ENCODE peak calls at places on chromosomes 7 and 10, in nine cellular contexts. N is transverse colon, Z is suprapubic skin, K is vagina, E is GM23338, G is endothelial cell of umbilical vein, W is esophagus muscularis mucosa, P is HCT116, O is stomach. C is an unnamed sample.

GRCh38 chr7:158680754-158681153 is 23.9 kb downstream of the NCAPG2 start:
- DNase-seq in W (no peak), Z (no peak), N (no peak), P (no peak), E (no peak), G (no peak), O (no peak), K (no peak), C (no peak)

GRCh38 chr7:151633516-151633812 is 113.8 kb upstream of the RHEB start:
- DNase-seq in W (no peak), Z (no peak), K (no peak), E (no peak), G (no peak), P (no peak), O (no peak), N (no peak), C (no peak)

GRCh38 chr7:8155836-8156235 is 106.1 kb downstream of the ICA1 start:
- DNase-seq in O (no peak), G (no peak), Z (no peak), K (no peak), E (no peak), W (no peak), N (no peak), P (no peak), C (no peak)

GRCh38 chr10:50506861-50507573 is 116.7 kb downstream of the SGMS1 start:
- DNase-seq in Z (no peak), E (no peak), N (no peak), W (no peak), K (no peak), G (no peak), O (no peak), P (no peak), C (no peak)

GRCh38 chr10:37754538-37755323 is 102.7 kb downstream of the ZNF248 start:
- DNase-seq in P (peak; percentile 7), O (peak; percentile 36), Z (no peak), W (peak; percentile 68), E (no peak), N (peak; percentile 24), K (no peak), G (no peak), C (no peak)

GRCh38 chr10:14009315-14010082 is 321.2 kb downstream of the FRMD4A start:
- DNase-seq in W (no peak), G (peak; percentile 47), Z (no peak), O (no peak), N (no peak), P (no peak), K (no peak), E (no peak), C (no peak)

GRCh38 chr7:112160130-112160770 is 45.9 kb downstream of the DOCK4 start:
- DNase-seq in G (peak; percentile 94), N (no peak), W (no peak), K (no peak), O (no peak), P (no peak), E (no peak), Z (no peak), C (no peak)

GRCh38 chr7:3437467-3437866 is 136.4 kb downstream of the SDK1 start:
- DNase-seq in P (no peak), W (no peak), O (no peak), Z (no peak), G (no peak), N (no peak), K (no peak), E (no peak), C (no peak)

GRCh38 chr10:130459851-130460490 is 323.8 kb downstream of the GLRX3 start:
- DNase-seq in G (no peak), N (no peak), E (no peak), W (peak; percentile 87), P (no peak), Z (no peak), K (peak; percentile 65), O (no peak), C (no peak)

GRCh38 chr10:97538401-97538800 is 34.2 kb upstream of the ANKRD2 start:
- DNase-seq in Z (no peak), E (no peak), G (no peak), K (no peak), N (no peak), O (no peak), W (no peak), P (no peak), C (no peak)

GRCh38 chr7:141312395-141312794 is 238.5 kb downstream of the TMEM178B start:
- DNase-seq in O (no peak), G (no peak), K (no peak), N (no peak), E (no peak), W (no peak), P (no peak), Z (no peak), C (no peak)

GRCh38 chr10:88735661-88736060 is 24.2 kb upstream of the LIPN start:
- DNase-seq in O (no peak), G (no peak), P (no peak), Z (no peak), N (no peak), K (no peak), E (no peak), W (no peak), C (no peak)

GRCh38 chr7:104174798-104175197 is 33.0 kb downstream of the ORC5 start:
- DNase-seq in E (no peak), W (no peak), P (no peak), N (peak; percentile 70), K (no peak), G (peak; percentile 84), Z (no peak), O (no peak), C (no peak)

GRCh38 chr7:85464042-85464651 is 277.3 kb upstream of the SEMA3D start:
- DNase-seq in Z (no peak), O (no peak), K (no peak), W (no peak), N (no peak), G (peak; percentile 13), E (peak; percentile 26), P (no peak), C (no peak)

GRCh38 chr7:74371381-74372059 is 82.2 kb upstream of the GTF2IRD1 start:
- DNase-seq in W (no peak), N (peak; percentile 66), Z (no peak), P (peak; percentile 7), O (peak; percentile 66), E (peak; percentile 91), K (no peak), G (no peak), C (no peak)

GRCh38 chr10:123136806-123137642 is 1.3 kb downstream of the HMX3 start:
- DNase-seq in E (peak; percentile 69), G (peak; percentile 27), K (no peak), N (no peak), Z (no peak), W (no peak), O (no peak), P (no peak), C (no peak)

GRCh38 chr10:89312973-89313372 is 11.1 kb downstream of the IFIT2 start:
- DNase-seq in N (no peak), P (no peak), Z (no peak), W (no peak), E (no peak), K (no peak), O (no peak), G (no peak), C (no peak)

GRCh38 chr10:132647424-132647823 is 109.8 kb downstream of the INPP5A start:
- DNase-seq in Z (peak; percentile 73), G (no peak), P (no peak), N (no peak), E (no peak), W (no peak), O (no peak), K (no peak), C (no peak)

GRCh38 chr10:50362547-50363125 is 111.3 kb upstream of the ASAH2 start:
- DNase-seq in N (no peak), P (no peak), E (no peak), Z (no peak), W (no peak), K (no peak), O (no peak), G (no peak), C (no peak)

GRCh38 chr7:102875700-102876192 is 37.1 kb upstream of the LRRC17 start:
- DNase-seq in G (peak; percentile 94), Z (no peak), O (peak; percentile 27), E (no peak), N (no peak), K (no peak), P (peak; percentile 98), W (no peak), C (no peak)

DNA sequence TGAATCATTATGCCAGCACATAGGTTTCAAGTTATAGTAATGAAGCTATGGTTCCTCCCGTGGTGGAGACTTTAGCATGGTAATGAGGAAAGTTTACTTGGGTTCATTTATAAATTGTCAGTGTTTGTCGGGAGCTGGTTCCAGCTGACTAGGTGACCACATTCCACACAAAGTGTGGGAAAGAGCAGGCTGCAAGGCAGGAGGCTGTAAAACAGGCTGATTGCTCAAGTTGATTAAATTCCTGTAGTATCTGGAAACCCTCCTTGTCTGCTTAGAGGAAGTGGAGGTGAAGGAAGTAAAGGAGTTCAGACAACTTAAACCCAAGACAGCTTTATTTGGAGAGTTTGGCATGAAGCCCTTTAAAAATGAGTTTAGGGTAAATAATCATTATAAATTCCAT is 78.8 kb downstream of the SRI start:
- DNase-seq in P (no peak), G (no peak), Z (no peak), N (peak; percentile 25), E (peak; percentile 51), W (no peak), K (no peak), O (no peak), C (no peak)
- TF ChIP-seq POLR2AphosphoS5 in P (no peak), G (no peak), Z (no peak), N (no peak), E (no peak), W (no peak), K (no peak), O (no peak), C (no peak)

GRCh38 chr10:3807221-3807927 is 22.4 kb upstream of the KLF6 start:
- DNase-seq in W (peak; percentile 91), Z (no peak), O (no peak), G (peak; percentile 10), P (no peak), E (peak; percentile 34), N (no peak), K (peak; percentile 86), C (no peak)
- H3K4me1 ChIP-seq in W (peaks cover 73% of the 10 kb centered on the region), Z (peaks cover 81% of the 10 kb centered on the region), O (peaks cover 69% of the 10 kb centered on the region), G (peaks cover 81% of the 10 kb centered on the region), P (peaks cover 96% of the 10 kb centered on the region), E (peaks cover 10% of the 10 kb centered on the region), N (peaks cover 49% of the 10 kb centered on the region), K (peaks cover 79% of the 10 kb centered on the region), C (peaks cover 4% of the 10 kb centered on the region)

GRCh38 chr7:131623154-131623553 is 66.7 kb upstream of the PODXL start:
- DNase-seq in E (no peak), G (peak; percentile 97), P (no peak), N (peak; percentile 13), O (no peak), W (no peak), Z (no peak), K (no peak), C (peak; percentile 55)
- TF ChIP-seq POLR2AphosphoS5 in E (no peak), G (peak; percentile 99), P (no peak), N (peak; percentile 14), O (no peak), W (peak; percentile 52), Z (no peak), K (no peak), C (no peak)

DNA sequence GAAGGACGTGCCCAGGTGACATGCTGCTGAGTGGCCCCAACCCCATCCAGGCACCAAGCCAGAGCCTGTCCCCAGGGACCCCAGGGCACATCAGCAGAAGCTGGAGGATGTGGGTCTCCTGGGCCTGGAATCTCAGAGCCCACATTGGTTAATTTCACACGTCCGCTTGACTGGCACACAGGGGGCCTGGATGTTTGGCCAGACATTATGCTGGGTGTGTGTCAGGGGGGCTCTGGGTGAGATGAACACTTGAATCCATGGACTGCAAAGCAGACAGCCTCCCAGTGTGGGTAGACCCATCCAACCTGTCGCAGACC is 79.1 kb upstream of the RET start:
- DNase-seq in N (no peak), P (no peak), E (no peak), O (no peak), Z (no peak), G (no peak), K (no peak), W (peak; percentile 89), C (no peak)
- H3K4me1 ChIP-seq in N (no peaks in the 10 kb centered on the region), P (no peaks in the 10 kb centered on the region), E (no peaks in the 10 kb centered on the region), O (no peaks in the 10 kb centered on the region), Z (no peaks in the 10 kb centered on the region), G (no peaks in the 10 kb centered on the region), K (no peaks in the 10 kb centered on the region), W (no peaks in the 10 kb centered on the region), C (no peaks in the 10 kb centered on the region)